ENCODE peak calls at places on chromosomes 4 and X, in eight cellular contexts. One of them, this sample, is unnamed. For H3K4me1, the result is how much of the 10 kb centered on the place peaks cover.

GRCh38 chrX:49316085-49316484 is 5.8 kb upstream of the GAGE12J start:
- DNase-seq in right lobe of liver: no peak
- DNase-seq in cardiac muscle cell: no peak
- DNase-seq in mammary epithelial cell: no peak
- DNase-seq in stomach: no peak
- DNase-seq in aorta: no peak
- DNase-seq in colonic mucosa: no peak
- DNase-seq in breast epithelium: no peak
- DNase-seq in this sample: no peak

GRCh38 chr4:75180790-75181776 is 248.2 kb downstream of the PARM1 start:
- DNase-seq in right lobe of liver: peak
- DNase-seq in cardiac muscle cell: no peak
- DNase-seq in mammary epithelial cell: no peak
- DNase-seq in stomach: no peak
- DNase-seq in aorta: peak
- DNase-seq in colonic mucosa: peak
- DNase-seq in breast epithelium: no peak
- DNase-seq in this sample: no peak

GRCh38 chrX:9272166-9272565 is 192.7 kb upstream of the TBL1X start:
- DNase-seq in right lobe of liver: no peak
- DNase-seq in cardiac muscle cell: no peak
- DNase-seq in mammary epithelial cell: no peak
- DNase-seq in stomach: no peak
- DNase-seq in aorta: no peak
- DNase-seq in colonic mucosa: no peak
- DNase-seq in breast epithelium: no peak
- DNase-seq in this sample: no peak

GRCh38 chr4:168584321-168584771 is 87.5 kb downstream of the PALLD start:
- DNase-seq in right lobe of liver: no peak
- DNase-seq in cardiac muscle cell: no peak
- DNase-seq in mammary epithelial cell: peak
- DNase-seq in stomach: no peak
- DNase-seq in aorta: no peak
- DNase-seq in colonic mucosa: no peak
- DNase-seq in breast epithelium: no peak
- DNase-seq in this sample: no peak

GRCh38 chr4:6426571-6427438 is 45.6 kb downstream of the PPP2R2C start:
- DNase-seq in right lobe of liver: no peak
- DNase-seq in cardiac muscle cell: no peak
- DNase-seq in mammary epithelial cell: no peak
- DNase-seq in stomach: no peak
- DNase-seq in aorta: no peak
- DNase-seq in colonic mucosa: no peak
- DNase-seq in breast epithelium: no peak
- DNase-seq in this sample: no peak

GRCh38 chr4:52548818-52549570 is 110.1 kb downstream of the USP46 start:
- DNase-seq in right lobe of liver: no peak
- DNase-seq in cardiac muscle cell: no peak
- DNase-seq in mammary epithelial cell: peak
- DNase-seq in stomach: no peak
- DNase-seq in aorta: no peak
- DNase-seq in colonic mucosa: no peak
- DNase-seq in breast epithelium: no peak
- DNase-seq in this sample: no peak

GRCh38 chr4:61442936-61443335 is 242.8 kb downstream of the ADGRL3 start:
- DNase-seq in right lobe of liver: no peak
- DNase-seq in cardiac muscle cell: no peak
- DNase-seq in mammary epithelial cell: no peak
- DNase-seq in stomach: no peak
- DNase-seq in aorta: no peak
- DNase-seq in colonic mucosa: no peak
- DNase-seq in breast epithelium: no peak
- DNase-seq in this sample: no peak

GRCh38 chr4:56844817-56845580 is 23.5 kb upstream of the SPINK2 start:
- DNase-seq in right lobe of liver: no peak
- DNase-seq in cardiac muscle cell: no peak
- DNase-seq in mammary epithelial cell: no peak
- DNase-seq in stomach: no peak
- DNase-seq in aorta: no peak
- DNase-seq in colonic mucosa: no peak
- DNase-seq in breast epithelium: no peak
- DNase-seq in this sample: no peak

GRCh38 chr4:92497141-92497540 is 193.4 kb downstream of the GRID2 start:
- DNase-seq in right lobe of liver: no peak
- DNase-seq in cardiac muscle cell: no peak
- DNase-seq in mammary epithelial cell: no peak
- DNase-seq in stomach: no peak
- DNase-seq in aorta: no peak
- DNase-seq in colonic mucosa: no peak
- DNase-seq in breast epithelium: no peak
- DNase-seq in this sample: no peak
- H3K4me1 ChIP-seq in right lobe of liver: under half
- H3K4me1 ChIP-seq in cardiac muscle cell: under half
- H3K4me1 ChIP-seq in mammary epithelial cell: under half
- H3K4me1 ChIP-seq in stomach: under half
- H3K4me1 ChIP-seq in aorta: under half
- H3K4me1 ChIP-seq in colonic mucosa: under half
- H3K4me1 ChIP-seq in breast epithelium: under half
- H3K4me1 ChIP-seq in this sample: under half

DNA sequence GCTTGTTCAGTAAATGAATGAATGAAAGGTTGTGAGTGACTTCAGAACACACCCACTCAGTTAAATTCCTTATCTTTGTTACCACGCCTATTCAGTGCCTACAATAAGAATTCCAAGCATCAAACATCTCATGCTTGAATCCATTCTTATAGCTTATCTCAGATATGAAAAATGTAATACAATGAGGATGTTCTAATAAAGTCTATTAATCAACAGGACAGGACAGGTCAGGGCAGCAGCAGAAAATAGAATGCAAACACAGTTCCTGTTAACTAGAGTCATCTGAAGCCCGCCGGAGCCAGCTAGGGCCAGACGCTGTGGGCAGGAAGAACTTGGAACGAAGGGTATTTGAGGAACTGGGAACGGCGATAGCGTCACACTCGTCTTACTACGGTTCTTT is 48.5 kb downstream of the SEL1L3 start:
- DNase-seq in right lobe of liver: peak
- DNase-seq in cardiac muscle cell: no peak
- DNase-seq in mammary epithelial cell: peak
- DNase-seq in stomach: peak
- DNase-seq in aorta: peak
- DNase-seq in colonic mucosa: no peak
- DNase-seq in breast epithelium: no peak
- DNase-seq in this sample: no peak
- H3K4me1 ChIP-seq in right lobe of liver: under half
- H3K4me1 ChIP-seq in cardiac muscle cell: under half
- H3K4me1 ChIP-seq in mammary epithelial cell: under half
- H3K4me1 ChIP-seq in stomach: under half
- H3K4me1 ChIP-seq in aorta: under half
- H3K4me1 ChIP-seq in colonic mucosa: under half
- H3K4me1 ChIP-seq in breast epithelium: under half
- H3K4me1 ChIP-seq in this sample: under half

GRCh38 chrX:86146102-86146501 is 2.1 kb upstream of the DACH2 start:
- DNase-seq in right lobe of liver: no peak
- DNase-seq in cardiac muscle cell: no peak
- DNase-seq in mammary epithelial cell: no peak
- DNase-seq in stomach: no peak
- DNase-seq in aorta: no peak
- DNase-seq in colonic mucosa: no peak
- DNase-seq in breast epithelium: no peak
- DNase-seq in this sample: no peak

GRCh38 chrX:86137071-86137470 is 11.2 kb upstream of the DACH2 start:
- DNase-seq in right lobe of liver: no peak
- DNase-seq in cardiac muscle cell: no peak
- DNase-seq in mammary epithelial cell: peak
- DNase-seq in stomach: no peak
- DNase-seq in aorta: no peak
- DNase-seq in colonic mucosa: no peak
- DNase-seq in breast epithelium: no peak
- DNase-seq in this sample: no peak

DNA sequence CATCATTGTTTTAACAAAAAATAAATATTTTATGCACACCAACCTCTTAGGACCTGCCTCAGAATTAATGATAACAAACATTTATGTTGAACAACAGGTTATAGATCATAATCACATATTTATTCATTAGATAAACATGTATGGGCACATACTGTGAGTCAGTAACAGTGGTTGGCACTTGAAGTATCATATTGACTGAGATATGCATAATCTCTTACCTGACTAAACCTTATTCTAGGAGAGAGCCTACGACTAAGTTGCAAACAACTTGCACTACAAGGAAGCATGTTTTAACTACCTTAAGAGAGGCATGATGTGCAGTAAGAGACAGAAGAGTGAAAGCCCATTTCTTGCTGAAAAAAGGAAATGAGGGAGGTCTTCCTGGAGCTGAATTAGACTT is 6.5 kb upstream of the DACH2 start:
- DNase-seq in right lobe of liver: no peak
- DNase-seq in cardiac muscle cell: no peak
- DNase-seq in mammary epithelial cell: peak
- DNase-seq in stomach: no peak
- DNase-seq in aorta: no peak
- DNase-seq in colonic mucosa: no peak
- DNase-seq in breast epithelium: no peak
- DNase-seq in this sample: no peak
- H3K4me1 ChIP-seq in right lobe of liver: under half
- H3K4me1 ChIP-seq in cardiac muscle cell: under half
- H3K4me1 ChIP-seq in mammary epithelial cell: under half
- H3K4me1 ChIP-seq in stomach: under half
- H3K4me1 ChIP-seq in aorta: under half
- H3K4me1 ChIP-seq in colonic mucosa: under half
- H3K4me1 ChIP-seq in breast epithelium: under half
- H3K4me1 ChIP-seq in this sample: under half

GRCh38 chr4:175280153-175280552 is 362.0 kb downstream of the ADAM29 start:
- DNase-seq in right lobe of liver: no peak
- DNase-seq in cardiac muscle cell: no peak
- DNase-seq in mammary epithelial cell: no peak
- DNase-seq in stomach: no peak
- DNase-seq in aorta: no peak
- DNase-seq in colonic mucosa: no peak
- DNase-seq in breast epithelium: no peak
- DNase-seq in this sample: no peak

GRCh38 chr4:175277816-175278215 is 359.7 kb downstream of the ADAM29 start:
- DNase-seq in right lobe of liver: no peak
- DNase-seq in cardiac muscle cell: no peak
- DNase-seq in mammary epithelial cell: no peak
- DNase-seq in stomach: no peak
- DNase-seq in aorta: no peak
- DNase-seq in colonic mucosa: no peak
- DNase-seq in breast epithelium: no peak
- DNase-seq in this sample: no peak

GRCh38 chr4:175271010-175271630 is 353.0 kb downstream of the ADAM29 start:
- DNase-seq in right lobe of liver: no peak
- DNase-seq in cardiac muscle cell: no peak
- DNase-seq in mammary epithelial cell: no peak
- DNase-seq in stomach: no peak
- DNase-seq in aorta: no peak
- DNase-seq in colonic mucosa: no peak
- DNase-seq in breast epithelium: no peak
- DNase-seq in this sample: no peak

DNA sequence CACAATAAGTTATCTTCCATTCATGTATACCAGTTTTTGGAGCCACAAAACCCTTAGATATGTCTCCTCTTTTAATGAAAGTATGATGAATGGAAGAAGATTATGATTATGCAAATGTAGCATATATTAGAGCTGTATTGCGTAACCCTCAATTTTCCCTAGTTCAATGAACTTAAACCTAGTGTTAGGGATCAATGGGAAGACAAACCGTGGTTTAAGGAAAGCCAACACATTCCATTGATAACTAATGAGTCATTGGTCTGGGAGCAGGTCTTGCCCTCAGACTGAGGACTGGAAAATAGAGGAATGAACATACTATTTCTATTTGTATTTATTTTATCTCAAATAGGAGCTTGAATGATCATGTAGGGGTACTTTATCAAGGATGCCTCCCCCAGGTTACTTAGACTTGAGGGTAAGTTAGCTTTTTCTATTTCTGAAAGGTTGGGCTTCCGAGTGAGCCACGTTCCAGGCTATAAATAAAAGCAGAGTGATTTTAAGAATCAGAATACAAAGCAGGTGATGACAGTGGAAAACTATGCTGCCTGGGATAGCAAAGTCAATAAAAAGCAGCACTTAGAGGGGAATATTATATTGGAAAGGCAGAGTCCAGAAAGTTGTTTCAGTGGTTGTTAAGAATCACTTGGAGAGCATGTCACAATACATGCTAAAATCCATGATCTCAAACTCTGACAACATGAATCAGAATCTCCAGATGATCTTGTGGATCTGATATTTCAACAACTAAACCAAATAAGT is 356.0 kb downstream of the ADAM29 start:
- DNase-seq in right lobe of liver: no peak
- DNase-seq in cardiac muscle cell: no peak
- DNase-seq in mammary epithelial cell: no peak
- DNase-seq in stomach: no peak
- DNase-seq in aorta: no peak
- DNase-seq in colonic mucosa: no peak
- DNase-seq in breast epithelium: no peak
- DNase-seq in this sample: no peak
- H3K4me1 ChIP-seq in right lobe of liver: under half
- H3K4me1 ChIP-seq in cardiac muscle cell: under half
- H3K4me1 ChIP-seq in mammary epithelial cell: under half
- H3K4me1 ChIP-seq in stomach: under half
- H3K4me1 ChIP-seq in aorta: under half
- H3K4me1 ChIP-seq in colonic mucosa: under half
- H3K4me1 ChIP-seq in breast epithelium: under half
- H3K4me1 ChIP-seq in this sample: under half

GRCh38 chrX:55546956-55547355 is 57.3 kb upstream of the USP51 start:
- DNase-seq in right lobe of liver: no peak
- DNase-seq in cardiac muscle cell: no peak
- DNase-seq in mammary epithelial cell: no peak
- DNase-seq in stomach: no peak
- DNase-seq in aorta: no peak
- DNase-seq in colonic mucosa: no peak
- DNase-seq in breast epithelium: no peak
- DNase-seq in this sample: no peak
- H3K4me1 ChIP-seq in right lobe of liver: under half
- H3K4me1 ChIP-seq in cardiac muscle cell: under half
- H3K4me1 ChIP-seq in mammary epithelial cell: under half
- H3K4me1 ChIP-seq in stomach: under half
- H3K4me1 ChIP-seq in aorta: under half
- H3K4me1 ChIP-seq in colonic mucosa: under half
- H3K4me1 ChIP-seq in breast epithelium: under half
- H3K4me1 ChIP-seq in this sample: under half

GRCh38 chr4:39931441-39931901 is 46.2 kb downstream of the PDS5A start:
- DNase-seq in right lobe of liver: no peak
- DNase-seq in cardiac muscle cell: peak
- DNase-seq in mammary epithelial cell: no peak
- DNase-seq in stomach: no peak
- DNase-seq in aorta: no peak
- DNase-seq in colonic mucosa: no peak
- DNase-seq in breast epithelium: no peak
- DNase-seq in this sample: no peak
- H3K4me1 ChIP-seq in right lobe of liver: under half
- H3K4me1 ChIP-seq in cardiac muscle cell: under half
- H3K4me1 ChIP-seq in mammary epithelial cell: under half
- H3K4me1 ChIP-seq in stomach: under half
- H3K4me1 ChIP-seq in aorta: under half
- H3K4me1 ChIP-seq in colonic mucosa: under half
- H3K4me1 ChIP-seq in breast epithelium: under half
- H3K4me1 ChIP-seq in this sample: under half

This sample was measured in effector memory CD4-positive, alpha-beta T cell.